ENCODE peak calls at places on chromosomes 3 and 15, in six cellular contexts. F is GM20000, B is natural killer cell, A is K562, H is A549, E is mammary epithelial cell. W is an unnamed sample.

GRCh38 chr3:9204253-9205005 is 45.0 kb downstream of the SRGAP3 start:
- DNase-seq in F (no peak), B (no peak), A (no peak), H (no peak), E (no peak), W (no peak)

GRCh38 chr15:39580630-39581500 is at the start of gene THBS1:
- DNase-seq in F (no peak), B (peak), A (no peak), H (peak), E (peak), W (peak)

GRCh38 chr3:171566803-171567422 is 106.7 kb upstream of the TNIK start:
- DNase-seq in F (peak), B (no peak), A (peak), H (peak), E (peak), W (no peak)

GRCh38 chr3:4580346-4581019 is 87.3 kb downstream of the ITPR1 start:
- DNase-seq in F (no peak), B (no peak), A (no peak), H (no peak), E (no peak), W (no peak)

GRCh38 chr3:39186692-39187151 is 5.7 kb downstream of the XIRP1 start:
- DNase-seq in F (peak), B (no peak), A (no peak), H (no peak), E (no peak), W (no peak)

GRCh38 chr3:141795719-141796435 is 32.7 kb downstream of the GRK7 start:
- DNase-seq in F (no peak), B (peak), A (no peak), H (no peak), E (no peak), W (peak)

GRCh38 chr3:188950832-188951489 is 220.8 kb upstream of the TPRG1 start:
- DNase-seq in F (no peak), B (no peak), A (no peak), H (peak), E (peak), W (peak)

GRCh38 chr3:35295875-35296274 is 343.4 kb upstream of the ARPP21 start:
- DNase-seq in F (no peak), B (no peak), A (no peak), H (no peak), E (no peak), W (no peak)

GRCh38 chr3:72031581-72031980 is 246.6 kb upstream of the PROK2 start:
- DNase-seq in F (no peak), B (no peak), A (no peak), H (no peak), E (peak), W (peak)

GRCh38 chr15:87917480-87917879 is 339.1 kb downstream of the NTRK3 start:
- DNase-seq in F (no peak), B (no peak), A (no peak), H (no peak), E (peak), W (no peak)

GRCh38 chr15:91982401-91982800 is 128.9 kb downstream of the SLCO3A1 start:
- DNase-seq in F (no peak), B (no peak), A (no peak), H (no peak), E (no peak), W (no peak)
- TF ChIP-seq CTCF in F (no peak), B (no peak), A (no peak), H (peak), E (peak), W (no peak)

GRCh38 chr3:55720614-55721013 is 233.5 kb upstream of the WNT5A start:
- DNase-seq in F (peak), B (no peak), A (no peak), H (peak), E (peak), W (no peak)
- TF ChIP-seq CTCF in F (no peak), B (no peak), A (no peak), H (no peak), E (peak), W (no peak)

GRCh38 chr3:111338059-111338698 is 203.8 kb upstream of the CD96 start:
- DNase-seq in F (peak), B (no peak), A (peak), H (peak), E (peak), W (no peak)
- TF ChIP-seq CTCF in F (peak), B (peak), A (no peak), H (peak), E (peak), W (no peak)

GRCh38 chr15:70584838-70585706 is 178.3 kb downstream of the UACA start:
- DNase-seq in F (peak), B (no peak), A (no peak), H (peak), E (peak), W (no peak)
- TF ChIP-seq CTCF in F (no peak), B (no peak), A (no peak), H (peak), E (peak), W (peak)

GRCh38 chr15:34046471-34047145 is 7.6 kb upstream of the AVEN start:
- DNase-seq in F (no peak), B (no peak), A (no peak), H (no peak), E (no peak), W (no peak)
- TF ChIP-seq CTCF in F (no peak), B (no peak), A (no peak), H (no peak), E (no peak), W (no peak)

GRCh38 chr3:87359807-87360206 is 83.4 kb upstream of the POU1F1 start:
- DNase-seq in F (no peak), B (no peak), A (no peak), H (no peak), E (no peak), W (no peak)

GRCh38 chr3:87359025-87359424 is 82.6 kb upstream of the POU1F1 start:
- DNase-seq in F (no peak), B (no peak), A (no peak), H (no peak), E (no peak), W (no peak)

GRCh38 chr3:87361271-87361670 is 84.9 kb upstream of the POU1F1 start:
- DNase-seq in F (no peak), B (no peak), A (no peak), H (no peak), E (no peak), W (no peak)

GRCh38 chr3:87354399-87354798 is 78.0 kb upstream of the POU1F1 start:
- DNase-seq in F (no peak), B (no peak), A (no peak), H (no peak), E (no peak), W (no peak)

DNA sequence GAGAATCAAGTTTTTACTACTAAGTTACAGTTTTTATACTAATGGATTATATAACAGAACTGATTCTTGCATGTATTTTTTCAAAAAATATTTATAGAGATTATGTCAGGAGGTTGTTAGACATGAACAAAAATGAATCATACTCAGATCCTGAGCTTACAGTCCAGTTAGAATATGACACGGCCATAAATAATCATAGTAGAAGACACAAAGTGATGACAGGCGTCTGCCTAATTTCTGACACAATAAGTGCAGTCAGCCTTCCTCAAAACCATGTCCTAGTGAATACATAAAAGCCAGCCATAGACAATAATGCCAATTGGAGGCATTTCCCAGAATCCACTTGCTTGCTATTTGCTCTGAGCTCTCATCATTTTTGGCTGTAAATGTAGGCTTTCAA is 81.7 kb upstream of the POU1F1 start:
- DNase-seq in F (no peak), B (no peak), A (no peak), H (no peak), E (peak), W (no peak)
- TF ChIP-seq CTCF in F (no peak), B (no peak), A (no peak), H (no peak), E (no peak), W (no peak)

DNA sequence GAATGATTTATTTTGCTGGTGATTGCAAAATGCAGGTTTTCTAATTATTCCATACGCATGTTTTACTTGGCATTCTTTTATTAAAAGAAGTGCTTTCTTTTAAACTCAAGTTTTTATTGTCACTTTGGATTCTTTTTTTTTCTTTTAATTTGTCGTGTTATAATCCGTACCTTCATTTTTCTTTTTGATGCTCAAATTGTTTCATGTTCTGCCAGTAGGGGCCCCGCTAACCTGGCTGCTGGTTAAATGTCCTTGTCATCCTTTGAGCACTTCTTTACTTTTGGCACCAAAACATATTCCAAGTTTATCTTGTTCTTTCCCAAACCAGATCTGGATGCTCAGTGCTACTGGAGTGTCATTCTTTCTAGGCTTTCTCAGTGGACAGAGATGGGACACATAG is 31.6 kb downstream of the MED12L start:
- DNase-seq in F (no peak), B (no peak), A (no peak), H (no peak), E (no peak), W (no peak)
- TF ChIP-seq CTCF in F (no peak), B (no peak), A (no peak), H (no peak), E (no peak), W (no peak)

GRCh38 chr15:89321521-89322410 is 12.9 kb downstream of the POLG start:
- DNase-seq in F (no peak), B (no peak), A (no peak), H (no peak), E (no peak), W (no peak)
- TF ChIP-seq CTCF in F (no peak), B (no peak), A (no peak), H (no peak), E (no peak), W (no peak)

GRCh38 chr3:62316525-62316924 is 56.8 kb downstream of the FEZF2 start:
- DNase-seq in F (no peak), B (no peak), A (no peak), H (no peak), E (no peak), W (no peak)

GRCh38 chr3:62312201-62312600 is 61.1 kb downstream of the FEZF2 start:
- DNase-seq in F (no peak), B (no peak), A (no peak), H (no peak), E (no peak), W (no peak)
- TF ChIP-seq CTCF in F (no peak), B (no peak), A (no peak), H (no peak), E (no peak), W (no peak)

W was measured in CD14-positive monocyte.